ENCODE peak calls at places on chromosomes 5 and 9, in five cellular contexts. G, D, T, Y and B are unnamed samples.

GRCh38 chr5:79011219-79011836 is 26.2 kb upstream of the ARSB start:
- DNase-seq in T (no peak), G (no peak), D (peak; percentile 90), Y (no peak), B (no peak)

GRCh38 chr5:86244153-86244552 is 373.6 kb upstream of the COX7C start:
- DNase-seq in D (no peak), T (no peak), Y (no peak), G (no peak), B (no peak)

GRCh38 chr5:34915856-34916192 is 313 bp downstream of the BRIX1 start:
- DNase-seq in T (no peak), G (no peak), D (no peak), Y (no peak), B (no peak)

GRCh38 chr9:16688814-16689213 is 181.7 kb downstream of the BNC2 start:
- DNase-seq in Y (no peak), T (no peak), G (no peak), D (no peak), B (no peak)

GRCh38 chr5:154179846-154180710 is 10.5 kb upstream of the GALNT10 start:
- DNase-seq in T (peak; percentile 56), D (peak; percentile 67), Y (no peak), G (peak; percentile 68), B (peak; percentile 42)

GRCh38 chr9:95505676-95506437 is 10.9 kb downstream of the PTCH1 start:
- DNase-seq in D (peak; percentile 63), T (peak; percentile 61), Y (peak; percentile 62), G (peak; percentile 72), B (peak; percentile 79)

GRCh38 chr9:136946893-136947891 is 2.1 kb downstream of the C8G start:
- DNase-seq in Y (no peak), G (no peak), T (no peak), D (no peak), B (no peak)

GRCh38 chr9:136079916-136080246 is 15.2 kb downstream of the NACC2 start:
- DNase-seq in D (no peak), T (peak; percentile 23), Y (no peak), G (no peak), B (no peak)

GRCh38 chr9:110768887-110769286 is 100.3 kb downstream of the MUSK start:
- DNase-seq in Y (no peak), T (no peak), D (no peak), G (no peak), B (no peak)

GRCh38 chr5:83473344-83474169 is 2.0 kb downstream of the VCAN start:
- DNase-seq in Y (peak; percentile 96), G (peak; percentile 99), T (peak; percentile 99), D (peak; percentile 98), B (peak; percentile 97)

GRCh38 chr5:96522635-96523355 is 89.7 kb upstream of the PCSK1 start:
- DNase-seq in Y (no peak), T (no peak), G (peak; percentile 38), D (no peak), B (no peak)

GRCh38 chr5:3836528-3836927 is 240.9 kb downstream of the IRX1 start:
- DNase-seq in G (no peak), Y (no peak), T (no peak), D (no peak), B (no peak)

DNA sequence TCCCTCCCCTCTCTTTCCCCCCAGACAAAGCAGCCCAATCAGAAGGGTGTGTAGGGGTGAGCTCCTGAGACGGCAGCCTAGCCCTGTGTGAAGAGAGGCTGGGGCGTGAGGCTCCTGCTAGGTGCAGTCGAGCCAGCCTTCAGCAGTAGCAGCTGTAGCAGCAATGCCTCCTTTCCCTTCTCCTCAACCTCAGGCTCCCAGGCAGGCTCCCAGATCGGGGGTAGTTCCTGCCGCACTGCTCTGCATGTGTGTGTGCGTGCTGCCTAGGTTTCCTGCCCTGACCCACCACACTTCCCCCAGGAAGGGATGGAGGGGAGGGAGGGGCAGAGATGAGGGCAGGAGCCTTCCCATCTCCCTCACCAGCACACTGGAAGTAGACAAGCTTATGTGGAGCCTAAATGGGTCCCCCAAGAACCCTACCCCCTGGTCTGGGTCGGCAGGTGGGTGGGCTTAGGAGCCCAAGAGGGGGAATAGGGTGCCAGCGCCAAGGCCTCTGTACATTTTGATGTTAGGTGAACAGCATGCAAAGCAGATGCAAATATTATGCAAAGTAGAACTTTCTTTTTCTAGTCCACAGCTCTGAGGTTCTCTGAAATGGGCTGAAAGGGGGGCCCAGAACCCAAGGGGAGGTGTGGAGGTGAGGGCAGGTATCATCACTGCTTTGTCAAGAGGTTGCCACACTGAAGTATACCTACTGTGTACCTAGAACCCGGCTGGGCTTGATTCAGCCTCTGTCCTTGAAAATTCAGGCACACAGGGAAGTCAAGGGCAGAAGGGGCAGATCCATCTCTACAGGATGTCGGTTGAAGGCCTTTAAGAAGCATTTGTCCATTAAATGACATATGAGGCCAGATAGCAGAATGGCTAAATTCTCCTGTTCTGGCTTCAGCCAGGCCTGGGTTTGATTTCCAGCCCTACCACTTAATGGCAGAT is 57.8 kb downstream of the CXXC5 start:
- DNase-seq in D (no peak), G (no peak), T (no peak), Y (no peak), B (no peak)
- H4K91ac ChIP-seq in D (no peak overlapping the region), G (peak overlapping the region; percentile 65), T (no peak overlapping the region), Y (peak overlapping the region; percentile 71), B (no peak overlapping the region)

GRCh38 chr5:157710431-157710830 is 20.8 kb upstream of the THG1L start:
- DNase-seq in D (no peak), Y (no peak), T (no peak), G (no peak), B (no peak)
- H3K9ac ChIP-seq in D (no peak overlapping the region), Y (no peak overlapping the region), T (no peak overlapping the region), G (peak overlapping the region; percentile 79), B (no peak overlapping the region)

DNA sequence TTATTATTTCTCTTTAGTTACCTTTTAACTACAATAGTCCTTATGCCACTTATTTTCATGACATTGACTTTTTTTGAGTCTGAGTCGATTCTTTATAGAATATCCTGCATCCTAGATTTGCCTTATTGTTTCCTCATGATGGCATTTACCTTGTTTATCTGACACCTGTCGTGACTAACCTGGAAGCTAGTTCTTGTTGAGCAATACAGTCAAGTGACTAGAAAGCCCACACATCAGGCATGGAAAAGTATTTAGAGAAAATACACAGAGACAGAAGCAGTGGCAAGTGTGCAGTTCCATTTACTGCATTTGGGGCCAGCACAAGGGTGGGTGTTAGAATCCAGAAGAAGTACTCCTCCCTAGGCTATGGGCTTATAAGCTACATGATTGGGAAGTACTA is 97.8 kb downstream of the ERMP1 start:
- DNase-seq in G (no peak), T (no peak), D (no peak), Y (no peak), B (no peak)
- H2BK15ac ChIP-seq in G (no peak overlapping the region), T (no peak overlapping the region), D (no peak overlapping the region), Y (no peak overlapping the region), B (no peak overlapping the region)

DNA sequence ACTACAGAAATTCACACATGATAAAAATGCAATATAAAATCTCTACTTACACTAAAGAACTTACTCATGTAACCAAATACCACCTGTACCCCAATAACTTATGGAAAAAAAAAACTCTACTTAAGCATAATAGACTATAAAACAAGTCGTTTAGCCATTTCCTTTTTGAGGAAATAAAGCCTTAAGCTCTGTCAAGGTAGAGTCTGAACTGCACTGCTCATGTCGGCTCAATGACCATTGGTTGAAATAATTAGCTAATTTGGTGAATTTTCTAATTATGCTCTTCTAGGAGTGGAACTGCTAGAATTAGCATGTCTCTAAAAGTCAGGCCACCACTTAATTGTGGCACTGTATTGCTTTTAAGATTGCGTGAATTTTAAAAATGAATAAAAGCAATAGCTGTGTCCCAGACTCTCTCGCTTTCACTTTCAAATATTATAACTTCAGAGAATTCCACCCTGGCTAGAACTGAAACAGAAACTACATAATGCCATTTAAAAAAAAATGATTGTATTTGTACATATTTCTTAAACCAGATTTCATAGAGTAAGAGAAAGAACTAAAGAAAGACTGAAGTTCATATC is 113.0 kb upstream of the PCA3 start:
- DNase-seq in G (peak; percentile 35), Y (no peak), D (no peak), T (no peak), B (no peak)
- H4K91ac ChIP-seq in G (no peak overlapping the region), Y (no peak overlapping the region), D (no peak overlapping the region), T (no peak overlapping the region), B (no peak overlapping the region)

GRCh38 chr5:1095302-1096016 is 16.4 kb downstream of the SLC12A7 start:
- DNase-seq in T (no peak), G (no peak), D (no peak), Y (no peak), B (no peak)

GRCh38 chr5:1096792-1097191 is 15.1 kb downstream of the SLC12A7 start:
- DNase-seq in G (no peak), D (no peak), Y (no peak), T (no peak), B (no peak)

GRCh38 chr5:1099931-1100651 is 11.8 kb downstream of the SLC12A7 start:
- DNase-seq in Y (no peak), T (no peak), G (peak; percentile 61), D (peak; percentile 21), B (no peak)

GRCh38 chr5:1098986-1099597 is 12.8 kb downstream of the SLC12A7 start:
- DNase-seq in T (no peak), G (no peak), D (no peak), Y (no peak), B (no peak)

DNA sequence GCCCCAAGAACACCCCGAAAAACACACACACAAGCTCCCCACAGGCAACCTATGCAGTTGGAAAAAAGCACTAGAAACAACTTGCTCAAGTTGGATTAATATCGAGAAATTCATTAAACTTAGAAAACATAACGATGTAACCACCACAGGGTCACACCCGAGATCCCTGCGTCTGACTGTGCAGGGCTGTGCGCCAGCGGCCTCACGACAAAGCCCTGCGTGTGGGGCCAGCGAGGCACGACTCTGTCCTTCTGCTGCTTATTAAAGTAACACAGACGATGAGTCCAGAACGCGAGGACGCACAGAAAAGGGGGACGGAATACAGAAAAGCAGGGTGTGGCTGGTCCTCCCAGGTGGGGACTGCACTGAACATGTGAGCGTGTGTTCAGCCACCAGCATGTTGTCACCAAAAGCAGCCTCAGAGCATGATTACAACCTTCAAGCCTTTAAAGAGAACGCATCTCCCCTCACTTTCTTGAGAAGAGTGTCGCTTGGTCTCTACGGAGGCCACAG is 14.4 kb downstream of the SLC12A7 start:
- DNase-seq in G (no peak), D (no peak), Y (no peak), T (no peak), B (no peak)
- H3K9ac ChIP-seq in G (no peak overlapping the region), D (no peak overlapping the region), Y (no peak overlapping the region), T (no peak overlapping the region), B (no peak overlapping the region)

GRCh38 chr5:59555596-59555995 is 337.9 kb downstream of the PDE4D start:
- DNase-seq in G (no peak), D (no peak), Y (no peak), T (no peak), B (no peak)

GRCh38 chr5:59559323-59559722 is 334.2 kb downstream of the PDE4D start:
- DNase-seq in Y (no peak), G (no peak), D (no peak), T (no peak), B (no peak)

GRCh38 chr5:59553992-59554391 is 339.5 kb downstream of the PDE4D start:
- DNase-seq in T (no peak), G (no peak), Y (no peak), D (no peak), B (no peak)

GRCh38 chr5:59557572-59557971 is 336.0 kb downstream of the PDE4D start:
- DNase-seq in T (no peak), Y (no peak), D (no peak), G (peak; percentile 21), B (no peak)

DNA sequence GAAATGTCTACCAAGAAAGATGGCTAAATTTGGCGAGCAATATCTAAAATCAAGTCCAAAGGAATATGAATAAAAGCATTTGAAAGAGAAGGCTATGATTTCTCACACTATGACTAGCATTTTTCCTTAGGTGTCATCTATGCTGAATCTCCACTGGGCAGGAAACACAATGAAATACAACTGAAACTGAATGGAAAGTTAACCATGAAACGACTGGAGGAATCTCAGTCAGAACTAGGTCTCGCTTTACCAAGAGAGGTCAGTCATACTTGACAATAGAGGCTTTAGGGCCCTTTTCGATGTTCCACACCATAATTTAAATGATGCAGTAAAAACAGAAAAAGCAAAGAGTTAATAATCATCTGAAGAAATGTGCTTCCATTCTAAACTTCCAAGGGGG is 339.0 kb downstream of the PDE4D start:
- DNase-seq in T (no peak), Y (no peak), G (no peak), D (no peak), B (no peak)
- H2BK15ac ChIP-seq in T (no peak overlapping the region), Y (no peak overlapping the region), G (no peak overlapping the region), D (no peak overlapping the region), B (no peak overlapping the region)